ENCODE peak calls at places on chromosomes 11 and 22, in four cellular contexts. One of them, this sample, is unnamed.
A peak's percentile ranks its signal among the peaks of the same experiment; 100 is the strongest.

GRCh38 chr11:36164522-36165250 is 124.5 kb downstream of the COMMD9 start:
- DNase-seq in heart right ventricle: no peak
- DNase-seq in transverse colon: no peak
- DNase-seq in left ventricle myocardium inferior: no peak
- DNase-seq in this sample: no peak

GRCh38 chr22:48748113-48748859 is 1079.4 kb downstream of the BRD1 start:
- DNase-seq in heart right ventricle: no peak
- DNase-seq in left ventricle myocardium inferior: no peak
- DNase-seq in transverse colon: no peak
- DNase-seq in this sample: no peak

GRCh38 chr11:65863889-65864757 is 3.9 kb downstream of the MUS81 start:
- DNase-seq in transverse colon: no peak
- DNase-seq in heart right ventricle: no peak
- DNase-seq in left ventricle myocardium inferior: peak; percentile 13
- DNase-seq in this sample: no peak

GRCh38 chr22:17281026-17281809 is 62.0 kb upstream of the ADA2 start:
- DNase-seq in transverse colon: no peak
- DNase-seq in heart right ventricle: no peak
- DNase-seq in left ventricle myocardium inferior: no peak
- DNase-seq in this sample: no peak

GRCh38 chr22:38788016-38788415 is 5.9 kb downstream of the DNAL4 start:
- DNase-seq in left ventricle myocardium inferior: no peak
- DNase-seq in heart right ventricle: no peak
- DNase-seq in transverse colon: no peak
- DNase-seq in this sample: no peak

GRCh38 chr11:117390743-117391142 is 63.1 kb downstream of the CEP164 start:
- DNase-seq in heart right ventricle: no peak
- DNase-seq in left ventricle myocardium inferior: no peak
- DNase-seq in transverse colon: no peak
- DNase-seq in this sample: no peak

GRCh38 chr11:86369668-86370067 is 5.0 kb upstream of the CCDC81 start:
- DNase-seq in left ventricle myocardium inferior: no peak
- DNase-seq in transverse colon: no peak
- DNase-seq in heart right ventricle: no peak
- DNase-seq in this sample: no peak

GRCh38 chr11:106786251-106786650 is 232.0 kb downstream of the GUCY1A2 start:
- DNase-seq in left ventricle myocardium inferior: no peak
- DNase-seq in heart right ventricle: no peak
- DNase-seq in transverse colon: no peak
- DNase-seq in this sample: no peak

GRCh38 chr22:33923660-33924246 is 3.5 kb upstream of the LARGE1 start:
- DNase-seq in transverse colon: peak; percentile 75
- DNase-seq in left ventricle myocardium inferior: no peak
- DNase-seq in heart right ventricle: no peak
- DNase-seq in this sample: peak; percentile 82

GRCh38 chr11:47510231-47510630 is 42.7 kb downstream of the CELF1 start:
- DNase-seq in heart right ventricle: no peak
- DNase-seq in transverse colon: no peak
- DNase-seq in left ventricle myocardium inferior: no peak
- DNase-seq in this sample: no peak

GRCh38 chr11:68928481-68928880 is 24.8 kb downstream of the IGHMBP2 start:
- DNase-seq in transverse colon: no peak
- DNase-seq in heart right ventricle: no peak
- DNase-seq in left ventricle myocardium inferior: no peak
- DNase-seq in this sample: no peak

GRCh38 chr11:68193018-68193417 is 20.1 kb downstream of the KMT5B start:
- DNase-seq in heart right ventricle: no peak
- DNase-seq in transverse colon: no peak
- DNase-seq in left ventricle myocardium inferior: no peak
- DNase-seq in this sample: no peak

GRCh38 chr22:45576273-45576625 is 73.6 kb downstream of the FBLN1 start:
- DNase-seq in heart right ventricle: no peak
- DNase-seq in left ventricle myocardium inferior: no peak
- DNase-seq in transverse colon: no peak
- DNase-seq in this sample: no peak

GRCh38 chr11:126198648-126199047 is 12.8 kb downstream of the RPUSD4 start:
- DNase-seq in transverse colon: no peak
- DNase-seq in heart right ventricle: no peak
- DNase-seq in left ventricle myocardium inferior: no peak
- DNase-seq in this sample: no peak
- H3K4me1 ChIP-seq in transverse colon: no peaks in the 10 kb centered on the region
- H3K4me1 ChIP-seq in heart right ventricle: peaks cover 15% of the 10 kb centered on the region
- H3K4me1 ChIP-seq in left ventricle myocardium inferior: peaks cover 45% of the 10 kb centered on the region
- H3K4me1 ChIP-seq in this sample: no peaks in the 10 kb centered on the region

GRCh38 chr11:103534191-103534590 is 425.0 kb downstream of the DYNC2H1 start:
- DNase-seq in transverse colon: no peak
- DNase-seq in left ventricle myocardium inferior: no peak
- DNase-seq in heart right ventricle: no peak
- DNase-seq in this sample: no peak

GRCh38 chr11:103537904-103538502 is 428.8 kb downstream of the DYNC2H1 start:
- DNase-seq in transverse colon: no peak
- DNase-seq in heart right ventricle: no peak
- DNase-seq in left ventricle myocardium inferior: no peak
- DNase-seq in this sample: no peak

GRCh38 chr11:103534959-103535358 is 425.7 kb downstream of the DYNC2H1 start:
- DNase-seq in left ventricle myocardium inferior: no peak
- DNase-seq in heart right ventricle: no peak
- DNase-seq in transverse colon: no peak
- DNase-seq in this sample: no peak

GRCh38 chr11:103539166-103539565 is 429.9 kb downstream of the DYNC2H1 start:
- DNase-seq in heart right ventricle: no peak
- DNase-seq in transverse colon: no peak
- DNase-seq in left ventricle myocardium inferior: no peak
- DNase-seq in this sample: no peak

GRCh38 chr11:103536335-103536722 is 427.1 kb downstream of the DYNC2H1 start:
- DNase-seq in heart right ventricle: peak; percentile 36
- DNase-seq in left ventricle myocardium inferior: no peak
- DNase-seq in transverse colon: no peak
- DNase-seq in this sample: no peak
- H3K27ac ChIP-seq in heart right ventricle: peak overlapping the region; percentile 71
- H3K27ac ChIP-seq in left ventricle myocardium inferior: peak overlapping the region; percentile 71
- H3K27ac ChIP-seq in transverse colon: no peak overlapping the region
- H3K27ac ChIP-seq in this sample: no peak overlapping the region

GRCh38 chr22:44091021-44091721 is 67.1 kb downstream of the PARVB start:
- DNase-seq in left ventricle myocardium inferior: no peak
- DNase-seq in heart right ventricle: no peak
- DNase-seq in transverse colon: no peak
- DNase-seq in this sample: no peak
- TF ChIP-seq CTCF in left ventricle myocardium inferior: no peak
- TF ChIP-seq CTCF in heart right ventricle: no peak
- TF ChIP-seq CTCF in transverse colon: no peak
- TF ChIP-seq CTCF in this sample: no peak

DNA sequence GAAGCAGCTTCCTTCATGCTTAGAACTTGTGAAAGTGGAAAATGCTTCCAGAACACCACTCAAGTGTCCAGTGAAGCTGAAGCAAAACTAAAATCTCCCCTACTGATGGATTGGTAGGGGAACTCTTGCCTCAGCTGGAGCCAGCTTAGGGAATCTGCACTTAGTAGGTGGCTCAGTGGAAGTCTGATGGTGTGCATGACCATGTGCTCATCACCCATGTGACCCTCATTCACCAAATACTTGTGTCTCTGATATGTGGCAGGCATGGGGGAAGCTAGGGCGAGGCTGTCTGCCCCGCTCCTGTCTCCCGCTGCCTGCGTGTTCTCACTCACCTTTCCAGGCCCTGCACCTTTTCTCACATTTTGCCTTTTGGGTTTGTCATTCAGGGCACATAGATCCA is 7.2 kb downstream of the TEAD1 start:
- DNase-seq in transverse colon: no peak
- DNase-seq in left ventricle myocardium inferior: no peak
- DNase-seq in heart right ventricle: no peak
- DNase-seq in this sample: no peak
- H3K4me1 ChIP-seq in transverse colon: peaks cover 90% of the 10 kb centered on the region
- H3K4me1 ChIP-seq in left ventricle myocardium inferior: peaks cover 100% of the 10 kb centered on the region
- H3K4me1 ChIP-seq in heart right ventricle: peaks cover 59% of the 10 kb centered on the region
- H3K4me1 ChIP-seq in this sample: peaks cover 15% of the 10 kb centered on the region

DNA sequence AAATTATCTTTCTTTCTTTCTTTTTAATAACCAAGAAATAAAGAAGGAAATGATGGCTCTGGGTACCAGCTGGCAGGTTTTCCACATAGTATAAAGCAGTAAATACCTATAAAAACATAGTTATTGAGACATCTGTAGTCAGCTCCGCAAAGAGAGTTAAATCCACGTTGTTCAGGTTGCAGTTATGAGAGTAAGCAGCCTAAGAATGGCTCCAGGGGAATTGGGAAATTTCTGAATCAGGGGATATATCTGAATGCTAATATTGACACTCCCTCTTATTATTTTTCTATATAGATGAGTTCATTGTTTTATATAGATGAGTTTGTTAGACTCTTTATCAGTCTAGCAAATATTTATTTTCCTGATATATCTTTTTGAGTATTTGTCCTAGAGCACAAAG is 322.0 kb upstream of the LRRC4C start:
- DNase-seq in heart right ventricle: no peak
- DNase-seq in left ventricle myocardium inferior: no peak
- DNase-seq in transverse colon: no peak
- DNase-seq in this sample: no peak
- H3K27ac ChIP-seq in heart right ventricle: no peak overlapping the region
- H3K27ac ChIP-seq in left ventricle myocardium inferior: no peak overlapping the region
- H3K27ac ChIP-seq in transverse colon: no peak overlapping the region
- H3K27ac ChIP-seq in this sample: no peak overlapping the region

GRCh38 chr11:113014262-113014661 is 53.0 kb downstream of the NCAM1 start:
- DNase-seq in heart right ventricle: no peak
- DNase-seq in transverse colon: no peak
- DNase-seq in left ventricle myocardium inferior: no peak
- DNase-seq in this sample: no peak
- TF ChIP-seq CTCF in heart right ventricle: no peak
- TF ChIP-seq CTCF in transverse colon: no peak
- TF ChIP-seq CTCF in left ventricle myocardium inferior: no peak
- TF ChIP-seq CTCF in this sample: no peak

GRCh38 chr22:40450651-40451050 is 80.3 kb downstream of the SGSM3 start:
- DNase-seq in transverse colon: no peak
- DNase-seq in heart right ventricle: no peak
- DNase-seq in left ventricle myocardium inferior: no peak
- DNase-seq in this sample: no peak
- H3K4me1 ChIP-seq in transverse colon: peaks cover 42% of the 10 kb centered on the region
- H3K4me1 ChIP-seq in heart right ventricle: peaks cover 36% of the 10 kb centered on the region
- H3K4me1 ChIP-seq in left ventricle myocardium inferior: peaks cover 72% of the 10 kb centered on the region
- H3K4me1 ChIP-seq in this sample: no peaks in the 10 kb centered on the region

DNA sequence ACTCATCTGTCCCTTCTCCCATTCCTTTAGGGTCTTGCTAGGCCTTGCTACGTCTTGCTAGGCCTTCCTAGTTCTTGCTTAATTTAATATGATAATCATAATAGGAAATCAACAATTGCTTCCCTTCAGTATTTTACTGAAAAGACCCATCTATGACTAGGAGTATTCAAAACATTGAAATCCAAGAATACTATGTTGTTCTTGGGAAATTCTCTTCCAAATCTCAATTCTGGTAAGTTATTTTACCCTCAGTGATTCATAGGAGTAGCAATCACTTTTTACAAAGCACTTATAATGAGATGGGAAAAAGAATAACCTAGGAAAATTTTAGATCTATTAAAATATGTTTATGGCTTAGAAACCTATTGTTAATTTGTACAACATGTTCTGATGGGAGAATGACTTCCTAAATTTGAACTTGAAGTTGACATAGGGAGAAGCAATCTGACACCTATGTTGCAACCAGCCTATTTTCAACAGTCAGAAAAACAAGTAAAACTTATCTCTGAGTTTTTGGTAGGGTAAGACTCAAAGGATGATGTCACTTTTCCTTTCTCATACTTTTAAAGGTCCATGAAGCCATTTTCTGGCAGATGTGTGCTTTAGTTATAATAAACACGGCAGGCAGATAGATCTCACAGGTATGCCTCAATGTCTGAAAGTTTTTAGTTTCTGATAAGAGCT is 29.5 kb upstream of the HIPK3 start:
- DNase-seq in transverse colon: no peak
- DNase-seq in left ventricle myocardium inferior: no peak
- DNase-seq in heart right ventricle: no peak
- DNase-seq in this sample: no peak
- H3K27ac ChIP-seq in transverse colon: no peak overlapping the region
- H3K27ac ChIP-seq in left ventricle myocardium inferior: peak overlapping the region; percentile 51
- H3K27ac ChIP-seq in heart right ventricle: no peak overlapping the region
- H3K27ac ChIP-seq in this sample: no peak overlapping the region

GRCh38 chr11:10893713-10894112 is 35.9 kb upstream of the ZBED5 start:
- DNase-seq in heart right ventricle: no peak
- DNase-seq in transverse colon: no peak
- DNase-seq in left ventricle myocardium inferior: no peak
- DNase-seq in this sample: no peak
- TF ChIP-seq CTCF in heart right ventricle: no peak
- TF ChIP-seq CTCF in transverse colon: no peak
- TF ChIP-seq CTCF in left ventricle myocardium inferior: peak; percentile 42
- TF ChIP-seq CTCF in this sample: peak; percentile 18